ENCODE peak calls at places on chromosomes 11 and 22, in five cellular contexts. One of them, this sample, is unnamed. For H3K4me1, the result is how much of the 10 kb centered on the place peaks cover.

GRCh38 chr11:70471254-70471653 is 72.9 kb downstream of the CTTN start:
- DNase-seq in small intestine: no peak
- DNase-seq in H1: peak
- DNase-seq in left ventricle myocardium inferior: no peak
- DNase-seq in SJSA1: peak
- DNase-seq in this sample: no peak

GRCh38 chr11:23725752-23726151 is 771.1 kb upstream of the LUZP2 start:
- DNase-seq in SJSA1: no peak
- DNase-seq in small intestine: no peak
- DNase-seq in left ventricle myocardium inferior: no peak
- DNase-seq in H1: no peak
- DNase-seq in this sample: no peak

GRCh38 chr11:73513707-73514106 is 84.2 kb downstream of the FAM168A start:
- DNase-seq in small intestine: no peak
- DNase-seq in H1: no peak
- DNase-seq in SJSA1: no peak
- DNase-seq in left ventricle myocardium inferior: no peak
- DNase-seq in this sample: no peak

GRCh38 chr11:2990617-2991476 is 1.3 kb downstream of the NAP1L4 start:
- DNase-seq in H1: no peak
- DNase-seq in SJSA1: no peak
- DNase-seq in small intestine: peak
- DNase-seq in left ventricle myocardium inferior: no peak
- DNase-seq in this sample: no peak

GRCh38 chr22:49299821-49300231 is 527.8 kb downstream of the BRD1 start:
- DNase-seq in H1: no peak
- DNase-seq in SJSA1: peak
- DNase-seq in left ventricle myocardium inferior: no peak
- DNase-seq in small intestine: no peak
- DNase-seq in this sample: no peak

GRCh38 chr11:124085583-124085982 is 29.7 kb upstream of the VWA5A start:
- DNase-seq in small intestine: no peak
- DNase-seq in H1: no peak
- DNase-seq in SJSA1: no peak
- DNase-seq in left ventricle myocardium inferior: no peak
- DNase-seq in this sample: no peak

GRCh38 chr11:77151804-77152513 is 23.9 kb downstream of the MYO7A start:
- DNase-seq in SJSA1: no peak
- DNase-seq in small intestine: peak
- DNase-seq in left ventricle myocardium inferior: no peak
- DNase-seq in H1: no peak
- DNase-seq in this sample: no peak

GRCh38 chr22:49111085-49111484 is 716.6 kb downstream of the BRD1 start:
- DNase-seq in SJSA1: no peak
- DNase-seq in small intestine: no peak
- DNase-seq in H1: no peak
- DNase-seq in left ventricle myocardium inferior: no peak
- DNase-seq in this sample: no peak

GRCh38 chr11:19889531-19889930 is 176.9 kb downstream of the NAV2 start:
- DNase-seq in SJSA1: no peak
- DNase-seq in H1: no peak
- DNase-seq in left ventricle myocardium inferior: no peak
- DNase-seq in small intestine: no peak
- DNase-seq in this sample: no peak

GRCh38 chr11:46112961-46113617 is 8.2 kb downstream of the PHF21A start:
- DNase-seq in left ventricle myocardium inferior: no peak
- DNase-seq in H1: no peak
- DNase-seq in small intestine: peak
- DNase-seq in SJSA1: no peak
- DNase-seq in this sample: no peak

GRCh38 chr11:108616549-108616948 is 23.0 kb upstream of the EXPH5 start:
- DNase-seq in small intestine: no peak
- DNase-seq in SJSA1: peak
- DNase-seq in left ventricle myocardium inferior: no peak
- DNase-seq in H1: no peak
- DNase-seq in this sample: no peak

GRCh38 chr22:44755956-44756361 is 3.6 kb downstream of the ARHGAP8 start:
- DNase-seq in SJSA1: no peak
- DNase-seq in small intestine: peak
- DNase-seq in left ventricle myocardium inferior: no peak
- DNase-seq in H1: no peak
- DNase-seq in this sample: no peak
- H3K4me3 ChIP-seq in SJSA1: no peak
- H3K4me3 ChIP-seq in small intestine: no peak
- H3K4me3 ChIP-seq in left ventricle myocardium inferior: no peak
- H3K4me3 ChIP-seq in H1: peak
- H3K4me3 ChIP-seq in this sample: no peak

DNA sequence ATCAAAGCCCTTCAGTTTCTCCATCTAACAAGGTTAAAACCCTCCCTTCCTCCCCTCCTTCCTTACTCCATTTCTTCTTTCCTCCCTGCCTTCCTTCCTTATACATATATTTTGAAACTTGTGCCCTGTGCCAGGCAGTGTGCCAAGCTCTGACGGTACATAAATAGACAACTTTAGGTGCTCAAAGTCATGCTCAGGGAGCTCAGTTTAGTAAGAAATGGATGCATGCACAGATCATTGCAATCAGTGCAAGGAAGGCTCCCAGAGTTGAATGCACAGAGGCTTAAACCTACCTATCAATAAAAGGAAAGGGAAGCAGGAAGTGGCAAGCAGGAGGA is 13.4 kb downstream of the FZD4 start:
- DNase-seq in small intestine: no peak
- DNase-seq in left ventricle myocardium inferior: no peak
- DNase-seq in H1: no peak
- DNase-seq in SJSA1: no peak
- DNase-seq in this sample: no peak
- H3K4me1 ChIP-seq in small intestine: under half
- H3K4me1 ChIP-seq in left ventricle myocardium inferior: half or more
- H3K4me1 ChIP-seq in H1: under half
- H3K4me1 ChIP-seq in SJSA1: under half
- H3K4me1 ChIP-seq in this sample: under half

GRCh38 chr22:38755155-38755910 is 465 bp downstream of the SUN2 start:
- DNase-seq in small intestine: peak
- DNase-seq in H1: no peak
- DNase-seq in left ventricle myocardium inferior: peak
- DNase-seq in SJSA1: peak
- DNase-seq in this sample: peak

GRCh38 chr22:38758276-38758945 is 2.6 kb upstream of the SUN2 start:
- DNase-seq in left ventricle myocardium inferior: no peak
- DNase-seq in H1: no peak
- DNase-seq in SJSA1: no peak
- DNase-seq in small intestine: no peak
- DNase-seq in this sample: no peak

GRCh38 chr22:38755911-38756532 is at the start of gene SUN2:
- DNase-seq in SJSA1: peak
- DNase-seq in small intestine: peak
- DNase-seq in H1: no peak
- DNase-seq in left ventricle myocardium inferior: peak
- DNase-seq in this sample: peak

GRCh38 chr22:38757464-38757757 is 1.6 kb upstream of the SUN2 start:
- DNase-seq in left ventricle myocardium inferior: no peak
- DNase-seq in SJSA1: no peak
- DNase-seq in small intestine: no peak
- DNase-seq in H1: no peak
- DNase-seq in this sample: no peak

DNA sequence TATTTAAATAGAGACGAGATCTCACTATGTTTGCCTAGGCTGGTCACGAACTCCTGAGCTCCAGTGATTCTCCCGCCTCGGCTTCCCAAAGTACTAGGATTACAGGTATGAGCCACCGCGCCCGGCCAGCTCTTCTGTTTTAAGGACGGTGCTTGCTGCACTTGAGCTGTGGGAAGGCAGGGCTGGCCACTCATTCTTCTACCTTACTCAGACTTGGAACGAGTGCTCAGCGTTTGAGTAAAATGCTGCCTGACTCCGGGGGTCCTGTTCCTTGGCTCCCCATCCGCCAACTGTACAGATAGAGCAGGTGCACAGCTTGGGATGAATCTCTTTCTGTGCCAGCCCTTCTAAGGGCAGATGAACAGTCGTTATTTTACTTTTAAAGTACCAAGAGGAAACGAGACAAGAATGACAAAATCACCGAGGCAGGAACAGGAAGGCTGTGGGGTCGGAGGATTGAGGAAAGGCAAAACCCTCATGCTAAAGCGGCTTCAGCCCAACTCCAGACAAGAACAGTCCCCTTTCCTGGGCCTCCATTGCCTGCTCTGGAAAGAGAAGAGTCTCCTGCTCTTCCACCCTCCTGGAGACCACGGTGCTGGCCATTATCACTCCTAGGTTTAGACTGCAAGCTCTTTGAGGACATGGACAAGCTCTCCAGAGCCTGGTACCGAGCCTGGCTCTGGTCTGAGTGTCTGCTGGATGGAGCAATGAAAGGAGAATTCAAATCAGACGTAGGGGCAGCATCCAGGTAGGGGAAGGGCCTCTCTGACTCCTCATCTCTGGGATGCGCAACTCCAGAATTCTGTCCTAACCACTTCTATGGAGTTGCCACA is 1.0 kb upstream of the SUN2 start:
- DNase-seq in H1: no peak
- DNase-seq in left ventricle myocardium inferior: no peak
- DNase-seq in small intestine: no peak
- DNase-seq in SJSA1: no peak
- DNase-seq in this sample: no peak
- H3K4me3 ChIP-seq in H1: peak
- H3K4me3 ChIP-seq in left ventricle myocardium inferior: peak
- H3K4me3 ChIP-seq in small intestine: peak
- H3K4me3 ChIP-seq in SJSA1: peak
- H3K4me3 ChIP-seq in this sample: peak

GRCh38 chr11:69022268-69022667 is 9.2 kb upstream of the MRGPRF start:
- DNase-seq in small intestine: no peak
- DNase-seq in SJSA1: no peak
- DNase-seq in H1: no peak
- DNase-seq in left ventricle myocardium inferior: no peak
- DNase-seq in this sample: no peak
- H3K4me1 ChIP-seq in small intestine: under half
- H3K4me1 ChIP-seq in SJSA1: under half
- H3K4me1 ChIP-seq in H1: under half
- H3K4me1 ChIP-seq in left ventricle myocardium inferior: under half
- H3K4me1 ChIP-seq in this sample: under half

DNA sequence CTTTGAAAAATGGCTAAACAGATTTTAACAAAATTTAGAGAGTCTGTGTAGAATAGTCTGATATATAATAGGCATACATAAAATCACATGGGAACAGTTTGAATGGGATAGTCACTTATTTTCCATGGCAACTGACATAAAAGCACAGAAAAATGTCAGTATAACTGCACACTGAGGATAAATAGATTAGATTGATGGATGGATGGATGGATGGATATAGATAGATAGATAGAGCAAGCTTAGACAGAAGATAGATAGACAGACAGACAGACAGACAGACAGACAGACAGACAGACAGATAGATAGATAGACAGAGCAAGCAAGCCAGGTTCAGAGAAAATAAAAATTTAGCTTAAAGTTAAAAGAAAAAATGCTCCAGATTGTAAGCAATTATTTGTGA is 660.1 kb upstream of the API5 start:
- DNase-seq in H1: no peak
- DNase-seq in SJSA1: no peak
- DNase-seq in left ventricle myocardium inferior: no peak
- DNase-seq in small intestine: no peak
- DNase-seq in this sample: no peak
- H3K4me3 ChIP-seq in H1: no peak
- H3K4me3 ChIP-seq in SJSA1: no peak
- H3K4me3 ChIP-seq in left ventricle myocardium inferior: no peak
- H3K4me3 ChIP-seq in small intestine: no peak
- H3K4me3 ChIP-seq in this sample: no peak

This sample was measured in esophagus squamous epithelium.